ENCODE peak calls at places on chromosomes 1 and 21, in eight cellular contexts. I is HFF-Myc; B is OCI-LY7; R is prostate gland; O is BJ; X is nephron progenitor cell; H is CD4-positive, alpha-beta T cell; L is ovary. C is an unnamed sample.

GRCh38 chr1:99445486-99445885 is 181.2 kb downstream of the PLPPR4 start:
- DNase-seq in I (peak), B (no peak), R (no peak), O (peak), X (no peak), H (no peak), L (no peak), C (no peak)

GRCh38 chr1:97820470-97821188 is 100.2 kb downstream of the DPYD start:
- DNase-seq in I (peak), B (peak), R (peak), O (no peak), X (no peak), H (no peak), L (no peak), C (no peak)

GRCh38 chr1:29749546-29749945 is 513.2 kb downstream of the PTPRU start:
- DNase-seq in I (no peak), B (no peak), R (no peak), O (no peak), X (no peak), H (no peak), L (no peak), C (no peak)

GRCh38 chr1:230090194-230090711 is 23.2 kb downstream of the GALNT2 start:
- DNase-seq in I (no peak), B (no peak), R (no peak), O (no peak), X (no peak), H (no peak), L (no peak), C (no peak)

GRCh38 chr1:181107711-181108110 is 19.2 kb downstream of the IER5 start:
- DNase-seq in I (no peak), B (no peak), R (no peak), O (no peak), X (no peak), H (no peak), L (no peak), C (no peak)

GRCh38 chr1:36118396-36118795 is 6.6 kb downstream of the COL8A2 start:
- DNase-seq in I (no peak), B (no peak), R (no peak), O (no peak), X (no peak), H (no peak), L (no peak), C (no peak)

GRCh38 chr1:93137604-93138292 is 42.5 kb downstream of the TMED5 start:
- DNase-seq in I (no peak), B (no peak), R (no peak), O (no peak), X (no peak), H (no peak), L (no peak), C (no peak)

GRCh38 chr1:65308781-65309316 is 494 bp upstream of the DNAJC6 start:
- DNase-seq in I (no peak), B (no peak), R (no peak), O (no peak), X (no peak), H (no peak), L (no peak), C (no peak)

GRCh38 chr1:172969611-172970010 is 81.1 kb downstream of the TNFSF18 start:
- DNase-seq in I (no peak), B (no peak), R (no peak), O (peak), X (no peak), H (no peak), L (no peak), C (no peak)

GRCh38 chr1:178224358-178224757 is 130.5 kb downstream of the RASAL2 start:
- DNase-seq in I (no peak), B (no peak), R (no peak), O (no peak), X (no peak), H (no peak), L (no peak), C (no peak)

GRCh38 chr1:16716691-16717173 is 23.6 kb upstream of the RNU1-4 start:
- DNase-seq in I (no peak), B (peak), R (peak), O (no peak), X (no peak), H (no peak), L (no peak), C (no peak)

GRCh38 chr1:154529308-154529707 is 27.1 kb upstream of the SHE start:
- DNase-seq in I (no peak), B (no peak), R (no peak), O (no peak), X (no peak), H (no peak), L (no peak), C (no peak)

GRCh38 chr1:154536570-154536969 is 21.9 kb downstream of the UBE2Q1 start:
- DNase-seq in I (no peak), B (no peak), R (no peak), O (no peak), X (no peak), H (no peak), L (no peak), C (no peak)

GRCh38 chr1:154539486-154540483 is 18.7 kb downstream of the UBE2Q1 start:
- DNase-seq in I (no peak), B (no peak), R (no peak), O (no peak), X (no peak), H (no peak), L (no peak), C (no peak)

GRCh38 chr1:154534263-154534844 is 24.1 kb downstream of the UBE2Q1 start:
- DNase-seq in I (no peak), B (peak), R (peak), O (no peak), X (peak), H (no peak), L (no peak), C (no peak)
- TF ChIP-seq CTCF in I (peak), B (peak), R (peak), O (peak), X (peak), H (no peak), L (no peak), C (no peak)

DNA sequence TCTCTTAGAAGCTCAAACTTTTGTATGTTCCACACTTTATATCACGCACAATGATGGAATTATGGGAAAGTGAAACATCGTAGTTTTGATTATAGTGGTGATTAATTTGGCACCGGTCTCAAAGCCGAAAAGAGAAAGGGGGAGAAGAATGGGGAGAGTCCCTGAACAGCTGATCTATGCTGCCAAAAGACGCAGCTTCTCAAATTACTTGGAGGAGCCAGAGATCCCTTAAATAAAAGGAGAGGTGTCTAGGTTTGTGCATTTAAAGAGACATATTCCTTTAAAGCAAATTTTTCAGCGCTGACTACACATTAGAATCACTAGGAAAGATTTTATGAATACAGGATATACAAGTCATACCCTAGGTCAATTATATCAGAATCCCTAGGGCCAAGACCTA is 599.6 kb upstream of the ADAMTS5 start:
- DNase-seq in I (no peak), B (no peak), R (no peak), O (no peak), X (no peak), H (no peak), L (no peak), C (no peak)
- TF ChIP-seq CTCF in I (no peak), B (no peak), R (no peak), O (no peak), X (no peak), H (no peak), L (no peak), C (no peak)

GRCh38 chr1:26858891-26859630 is 3.9 kb upstream of the SFN start:
- DNase-seq in I (no peak), B (no peak), R (no peak), O (no peak), X (no peak), H (no peak), L (no peak), C (no peak)

GRCh38 chr1:26857473-26857872 is 5.5 kb upstream of the SFN start:
- DNase-seq in I (no peak), B (no peak), R (no peak), O (no peak), X (no peak), H (no peak), L (no peak), C (no peak)

GRCh38 chr1:26856181-26856580 is 6.8 kb upstream of the SFN start:
- DNase-seq in I (no peak), B (no peak), R (no peak), O (no peak), X (no peak), H (no peak), L (no peak), C (no peak)

GRCh38 chr1:26856604-26857469 is 6.1 kb upstream of the SFN start:
- DNase-seq in I (no peak), B (no peak), R (peak), O (no peak), X (no peak), H (no peak), L (no peak), C (no peak)

DNA sequence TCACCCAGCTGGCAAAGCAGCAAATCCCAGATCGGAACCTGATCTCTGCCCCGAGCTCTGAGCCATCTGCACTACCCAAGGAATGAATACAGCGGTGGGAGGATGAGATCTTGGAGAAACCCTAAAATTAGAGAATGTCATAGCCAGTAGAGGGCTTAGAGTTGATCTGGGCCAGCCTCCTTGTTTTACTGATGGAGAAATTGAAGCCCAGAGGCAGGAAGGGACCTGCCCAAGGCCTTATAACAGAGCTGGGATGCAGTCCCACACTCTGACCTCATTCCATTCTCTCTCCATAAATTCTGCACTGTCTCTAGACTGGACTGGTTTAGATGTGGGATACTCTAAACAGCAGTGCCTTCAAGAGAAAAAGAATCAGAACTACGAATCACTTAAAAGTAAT is 4.8 kb upstream of the SFN start:
- DNase-seq in I (no peak), B (no peak), R (no peak), O (no peak), X (no peak), H (no peak), L (no peak), C (no peak)
- TF ChIP-seq CTCF in I (no peak), B (no peak), R (no peak), O (no peak), X (no peak), H (no peak), L (no peak), C (no peak)

GRCh38 chr1:23421752-23422312 is 2.7 kb downstream of the TCEA3 start:
- DNase-seq in I (peak), B (no peak), R (no peak), O (no peak), X (no peak), H (no peak), L (peak), C (no peak)
- TF ChIP-seq CTCF in I (no peak), B (peak), R (no peak), O (peak), X (no peak), H (no peak), L (peak), C (no peak)

DNA sequence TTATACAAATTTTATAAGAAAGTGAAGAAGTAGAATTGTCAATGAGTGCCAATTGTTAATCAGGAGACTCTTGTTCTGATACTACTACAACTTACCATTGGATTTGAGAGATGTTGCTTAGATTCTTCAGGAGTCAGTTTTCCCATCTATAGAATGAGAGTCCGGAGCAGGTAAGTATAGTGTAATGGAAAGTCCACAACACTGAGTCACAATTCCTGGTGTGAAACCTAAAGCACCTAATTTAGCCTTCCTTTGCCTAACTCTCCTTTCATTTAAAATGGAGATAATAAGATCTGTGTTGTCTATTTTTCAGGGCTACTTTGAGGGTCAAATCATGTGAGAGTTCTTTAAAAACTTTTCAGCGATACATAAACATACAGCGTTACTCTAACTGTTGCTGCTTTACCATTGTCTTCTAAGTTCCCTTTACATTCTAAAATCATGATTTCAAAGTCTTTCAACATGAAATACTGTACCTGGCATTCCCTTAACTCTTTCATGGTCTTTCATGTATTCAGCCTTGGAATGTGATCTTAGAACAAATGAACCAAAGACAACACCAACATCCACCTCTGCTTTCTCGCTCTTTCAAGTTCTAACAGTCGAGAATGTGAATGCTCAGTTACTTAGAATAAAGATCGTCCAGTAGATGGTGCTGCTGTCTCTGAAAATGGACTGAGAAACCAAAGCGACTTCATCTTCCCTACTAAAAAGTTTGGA is 90.9 kb downstream of the SLC30A10 start:
- DNase-seq in I (peak), B (peak), R (peak), O (no peak), X (peak), H (no peak), L (no peak), C (peak)
- TF ChIP-seq CTCF in I (peak), B (peak), R (peak), O (peak), X (peak), H (no peak), L (peak), C (peak)

C was measured in activated CD8-positive, alpha-beta T cell treated with anti-CD3 and anti-CD28 coated beads for 36 hours.